ENCODE peak calls at places on chromosomes 7 and 10, in seven cellular contexts. O is lower lobe of right lung, N is fibroblast of lung, Y is bronchial epithelial cell, H is WERI-Rb-1, G is right lobe of liver, B is upper lobe of right lung. U is an unnamed sample.

GRCh38 chr7:20237464-20238267 is 20.5 kb upstream of the MACC1 start:
- DNase-seq in G (no peak), B (no peak), O (no peak), H (no peak), N (no peak), Y (no peak), U (no peak)

GRCh38 chr10:31707578-31708411 is 220.8 kb downstream of the ARHGAP12 start:
- DNase-seq in H (peak; percentile 48), O (peak; percentile 76), G (peak; percentile 75), B (peak; percentile 73), N (peak; percentile 81), Y (peak; percentile 59), U (peak; percentile 9)

GRCh38 chr10:79293841-79294705 is 53.2 kb upstream of the PPIF start:
- DNase-seq in Y (peak; percentile 84), N (peak; percentile 56), G (no peak), B (peak; percentile 86), H (no peak), O (peak; percentile 88), U (no peak)

GRCh38 chr7:130151591-130152269 is 53.5 kb downstream of the TMEM209 start:
- DNase-seq in B (no peak), N (peak; percentile 49), G (no peak), O (no peak), Y (no peak), H (no peak), U (no peak)

GRCh38 chr10:78319371-78319770 is 285.7 kb downstream of the RPS24 start:
- DNase-seq in Y (no peak), H (no peak), B (no peak), N (no peak), O (no peak), G (peak; percentile 50), U (no peak)

GRCh38 chr7:137847418-137848050 is 760 bp upstream of the DGKI start:
- DNase-seq in O (no peak), H (no peak), N (peak; percentile 45), B (no peak), Y (no peak), G (no peak), U (no peak)

GRCh38 chr7:55130554-55131198 is 111.9 kb downstream of the EGFR start:
- DNase-seq in N (peak; percentile 95), H (no peak), G (no peak), Y (peak; percentile 71), O (no peak), B (peak; percentile 67), U (no peak)

GRCh38 chr7:30790391-30790790 is 19.2 kb downstream of the MINDY4 start:
- DNase-seq in Y (no peak), O (no peak), G (no peak), H (no peak), B (no peak), N (peak; percentile 20), U (no peak)

GRCh38 chr7:155870334-155871180 is 58.3 kb upstream of the SHH start:
- DNase-seq in G (no peak), H (no peak), B (no peak), O (no peak), Y (no peak), N (no peak), U (no peak)

GRCh38 chr10:11626071-11626470 is 14.6 kb upstream of the USP6NL start:
- DNase-seq in H (no peak), O (no peak), G (no peak), B (no peak), Y (no peak), N (no peak), U (no peak)

GRCh38 chr7:65475734-65476319 is 102.2 kb downstream of the ZNF92 start:
- DNase-seq in Y (peak; percentile 8), G (no peak), O (no peak), N (peak; percentile 41), H (no peak), B (no peak), U (no peak)

GRCh38 chr10:536935-537334 is 152.5 kb downstream of the DIP2C start:
- DNase-seq in H (no peak), O (no peak), B (peak; percentile 41), Y (no peak), N (no peak), G (no peak), U (no peak)

GRCh38 chr7:98467570-98468312 is 66.9 kb upstream of the BAIAP2L1 start:
- DNase-seq in B (no peak), G (no peak), Y (no peak), H (no peak), O (no peak), N (no peak), U (no peak)

GRCh38 chr7:99392659-99393362 is 15.6 kb downstream of the PDAP1 start:
- DNase-seq in O (peak; percentile 88), H (peak; percentile 93), N (peak; percentile 58), B (peak; percentile 88), G (peak; percentile 76), Y (peak; percentile 65), U (peak; percentile 51)

GRCh38 chr10:14010083-14010551 is 320.6 kb downstream of the FRMD4A start:
- DNase-seq in O (no peak), G (no peak), H (no peak), Y (peak; percentile 27), N (peak; percentile 80), B (no peak), U (peak; percentile 77)

GRCh38 chr7:37971491-37971890 is 51.1 kb downstream of the EPDR1 start:
- DNase-seq in B (no peak), O (no peak), Y (no peak), N (peak; percentile 18), H (no peak), G (no peak), U (no peak)

GRCh38 chr7:76343294-76343930 is 15.4 kb downstream of the YWHAG start:
- DNase-seq in H (no peak), O (no peak), N (no peak), B (no peak), G (no peak), Y (peak; percentile 80), U (no peak)

GRCh38 chr10:68406815-68407585 is at the start of gene RUFY2:
- DNase-seq in Y (peak; percentile 36), G (peak; percentile 85), B (peak; percentile 92), N (peak; percentile 75), O (peak; percentile 88), H (peak; percentile 84), U (peak; percentile 21)

GRCh38 chr7:104272767-104273384 is 55.5 kb upstream of the LHFPL3 start:
- DNase-seq in O (no peak), G (no peak), N (peak; percentile 32), H (peak; percentile 32), Y (peak; percentile 65), B (no peak), U (no peak)

GRCh38 chr7:16755397-16755796 is 1.8 kb downstream of the TSPAN13 start:
- DNase-seq in O (no peak), G (no peak), H (no peak), B (no peak), N (peak; percentile 61), Y (peak; percentile 62), U (no peak)

GRCh38 chr7:2444476-2444875 is 31.7 kb downstream of the GRIFIN start:
- DNase-seq in H (no peak), N (peak; percentile 90), B (no peak), G (no peak), O (no peak), Y (no peak), U (no peak)

GRCh38 chr10:69180525-69181204 is 631 bp downstream of the SUPV3L1 start:
- DNase-seq in G (no peak), H (peak; percentile 22), N (peak; percentile 37), B (no peak), Y (peak; percentile 13), O (no peak), U (no peak)

GRCh38 chr10:114779803-114780609 is 41.6 kb upstream of the FHIP2A start:
- DNase-seq in G (no peak), Y (peak; percentile 94), B (no peak), H (no peak), O (no peak), N (peak; percentile 91), U (no peak)

GRCh38 chr7:107118109-107118900 is 50.5 kb upstream of the HBP1 start:
- DNase-seq in N (peak; percentile 14), G (no peak), H (no peak), Y (no peak), O (no peak), B (no peak), U (peak; percentile 6)

GRCh38 chr7:46909601-46910051 is 672.3 kb downstream of the TNS3 start:
- DNase-seq in G (no peak), Y (peak; percentile 93), B (no peak), N (peak; percentile 91), H (no peak), O (no peak), U (no peak)

GRCh38 chr7:47326220-47326619 is 255.7 kb downstream of the TNS3 start:
- DNase-seq in N (peak; percentile 92), Y (peak; percentile 92), B (no peak), O (no peak), G (no peak), H (peak; percentile 40), U (peak; percentile 83)

GRCh38 chr10:47206449-47207279 is 93.3 kb upstream of the GDF10 start:
- DNase-seq in B (no peak), H (no peak), N (peak; percentile 32), O (no peak), Y (no peak), G (no peak), U (no peak)

GRCh38 chr7:7761340-7761973 is 43.0 kb upstream of the RPA3 start:
- DNase-seq in O (no peak), H (no peak), Y (peak; percentile 61), B (no peak), G (no peak), N (peak; percentile 59), U (peak; percentile 25)
- TF ChIP-seq CTCF in O (peak; percentile 43), H (no peak), Y (peak; percentile 13), B (peak; percentile 52), G (peak; percentile 28), N (peak; percentile 32), U (peak; percentile 15)

GRCh38 chr10:117226813-117227451 is 14.0 kb upstream of the SLC18A2 start:
- DNase-seq in Y (peak; percentile 41), N (no peak), O (peak; percentile 55), H (peak; percentile 47), G (no peak), B (no peak), U (no peak)
- TF ChIP-seq CTCF in Y (peak; percentile 72), N (peak; percentile 34), O (peak; percentile 39), H (peak; percentile 74), G (peak; percentile 49), B (peak; percentile 40), U (peak; percentile 74)

DNA sequence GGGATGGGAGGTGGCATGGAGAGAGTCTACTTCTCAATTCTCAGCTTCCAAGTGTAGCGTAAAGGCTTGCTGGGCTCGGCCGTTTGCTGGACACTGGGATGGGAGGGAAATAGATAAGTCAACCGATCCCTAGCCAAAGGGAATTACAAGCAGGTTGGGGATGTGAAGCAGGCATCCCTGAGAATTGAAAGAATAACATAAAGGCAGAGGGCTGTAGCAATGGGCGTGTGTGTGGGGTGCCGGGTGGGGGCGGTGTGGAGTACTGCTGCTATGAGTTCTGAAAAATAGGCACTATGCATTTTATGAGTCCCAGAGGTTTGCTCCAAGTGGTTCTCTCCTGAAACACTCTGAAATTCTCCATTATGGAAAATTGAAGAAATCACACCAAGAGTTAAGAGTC is 65.3 kb downstream of the ADRA2A start:
- DNase-seq in O (no peak), Y (no peak), B (no peak), H (no peak), G (no peak), N (no peak), U (no peak)
- TF ChIP-seq CTCF in O (no peak), Y (no peak), B (no peak), H (peak; percentile 55), G (no peak), N (no peak), U (no peak)

GRCh38 chr10:33290286-33291052 is 44.0 kb downstream of the NRP1 start:
- DNase-seq in N (peak; percentile 59), G (no peak), O (no peak), Y (no peak), H (no peak), B (no peak), U (peak; percentile 64)
- TF ChIP-seq CTCF in N (peak; percentile 19), G (no peak), O (no peak), Y (no peak), H (no peak), B (no peak), U (peak; percentile 40)

U was measured in retinal pigment epithelial cell.